ENCODE peak calls at places on chromosomes 11 and 22, in four cellular contexts. U, O, Y and S are unnamed samples.

GRCh38 chr11:19953909-19954308 is 206.4 kb downstream of the DBX1 start:
- DNase-seq in U (peak; percentile 46), O (peak; percentile 75), Y (no peak), S (no peak)

GRCh38 chr22:29475550-29475949 is 4.5 kb upstream of the NEFH start:
- DNase-seq in U (no peak), O (no peak), Y (no peak), S (no peak)

GRCh38 chr11:60835472-60835871 is 6.4 kb upstream of the CCDC86 start:
- DNase-seq in U (no peak), O (no peak), Y (no peak), S (no peak)

GRCh38 chr11:117071344-117071787 is 26.9 kb downstream of the SIK3 start:
- DNase-seq in U (peak; percentile 20), O (peak; percentile 27), Y (no peak), S (peak; percentile 68)

GRCh38 chr11:35511666-35512065 is 13.8 kb downstream of the PAMR1 start:
- DNase-seq in U (no peak), O (no peak), Y (no peak), S (no peak)

GRCh38 chr11:128783513-128783912 is 83.6 kb downstream of the KCNJ1 start:
- DNase-seq in U (no peak), O (no peak), Y (no peak), S (no peak)

GRCh38 chr22:29704528-29705285 is 15.1 kb upstream of the CABP7 start:
- DNase-seq in U (peak; percentile 50), O (no peak), Y (no peak), S (no peak)

GRCh38 chr11:127806486-127806885 is 780.9 kb downstream of the ETS1 start:
- DNase-seq in U (no peak), O (no peak), Y (no peak), S (no peak)

GRCh38 chr11:64930346-64930745 is 5.3 kb downstream of the GPHA2 start:
- DNase-seq in U (no peak), O (no peak), Y (no peak), S (no peak)

GRCh38 chr11:119702261-119702591 is 26.8 kb downstream of the NECTIN1 start:
- DNase-seq in U (no peak), O (no peak), Y (no peak), S (no peak)

DNA sequence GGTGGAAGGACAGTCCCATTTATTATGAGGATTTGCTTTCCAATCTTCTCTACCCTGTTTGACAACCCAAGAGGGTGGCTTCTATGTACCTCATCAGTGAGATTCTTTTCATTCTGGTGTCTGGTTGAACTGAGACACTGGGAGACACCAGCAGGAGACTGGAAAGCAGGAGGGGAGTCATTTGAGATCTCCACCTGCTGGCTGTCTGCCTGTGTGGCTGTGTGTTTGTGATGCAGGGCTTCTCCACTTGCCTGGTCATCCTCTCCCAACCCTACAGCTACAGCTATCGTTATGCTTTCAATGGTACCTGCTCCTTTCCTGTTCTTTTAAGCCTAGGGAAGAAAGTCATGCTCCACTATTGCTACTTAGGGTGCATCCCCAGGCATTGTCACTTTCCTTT is 48.6 kb downstream of the MRGPRX1 start:
- DNase-seq in U (no peak), O (no peak), Y (no peak), S (no peak)
- TF ChIP-seq CTCF in U (no peak), O (no peak), Y (no peak), S (no peak)

GRCh38 chr11:75151346-75152047 is 590 bp downstream of the SLCO2B1 start:
- DNase-seq in U (peak; percentile 67), O (no peak), Y (no peak), S (no peak)
- H3K4me3 ChIP-seq in U (peak overlapping the region; percentile 15), O (no peak overlapping the region), Y (peak overlapping the region; percentile 54), S (no peak overlapping the region)

DNA sequence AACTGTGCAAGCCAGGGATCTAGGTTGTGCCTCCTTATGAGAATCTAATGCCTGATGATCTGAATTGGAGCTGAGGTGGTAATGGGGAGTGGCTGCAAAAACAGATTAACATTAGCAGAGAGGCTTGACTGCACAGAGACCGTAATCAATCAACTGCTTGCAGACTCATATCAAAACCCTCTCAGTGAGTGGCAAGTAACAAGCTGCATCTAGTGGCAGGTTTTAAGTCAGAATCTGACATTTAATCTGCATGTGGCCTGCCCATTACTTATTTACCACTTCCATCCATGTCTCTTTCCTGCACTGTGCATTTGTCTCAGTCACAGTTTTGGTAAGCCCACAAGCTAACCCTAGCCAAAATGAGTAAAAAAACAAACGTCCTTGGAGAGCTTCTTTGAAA is 11.2 kb downstream of the C11orf58 start:
- DNase-seq in U (no peak), O (no peak), Y (no peak), S (no peak)
- H3K36me3 ChIP-seq in U (peaks cover 36% of the 10 kb centered on the region), O (peaks cover 91% of the 10 kb centered on the region), Y (peaks cover 100% of the 10 kb centered on the region), S (no peaks in the 10 kb centered on the region)

DNA sequence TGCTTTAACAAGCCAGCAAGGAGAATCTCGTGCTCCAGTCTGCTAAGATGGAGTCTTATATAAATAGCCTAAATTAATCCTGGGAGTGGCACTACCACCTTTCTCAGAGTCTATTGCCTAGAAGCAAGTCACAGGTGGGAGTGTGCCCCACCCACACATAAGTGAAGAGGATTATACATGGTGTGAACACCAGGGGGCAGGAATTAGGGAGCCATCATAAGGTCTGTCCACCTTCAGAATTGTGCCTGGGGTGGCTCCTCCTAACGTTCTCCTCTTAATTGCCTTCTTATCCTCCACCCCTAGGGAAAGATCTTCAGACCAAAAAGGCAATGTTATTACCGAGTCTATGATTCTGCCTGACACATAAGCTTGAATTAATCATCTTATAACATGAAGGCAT is 276.8 kb upstream of the SESN3 start:
- DNase-seq in U (no peak), O (no peak), Y (no peak), S (no peak)
- TF ChIP-seq CTCF in U (no peak), O (peak; percentile 4), Y (no peak), S (no peak)

GRCh38 chr11:110713469-110713776 is 1.2 kb upstream of the ARHGAP20 start:
- DNase-seq in U (no peak), O (no peak), Y (no peak), S (no peak)
- H3K4me3 ChIP-seq in U (no peak overlapping the region), O (no peak overlapping the region), Y (peak overlapping the region; percentile 73), S (peak overlapping the region; percentile 66)

GRCh38 chr11:126265801-126266200 is 2.9 kb downstream of the SRPRA start:
- DNase-seq in U (no peak), O (no peak), Y (no peak), S (no peak)
- H3K36me3 ChIP-seq in U (peaks cover 44% of the 10 kb centered on the region), O (peaks cover 63% of the 10 kb centered on the region), Y (peaks cover 68% of the 10 kb centered on the region), S (peaks cover 66% of the 10 kb centered on the region)

GRCh38 chr11:11789735-11790369 is 51.9 kb upstream of the USP47 start:
- DNase-seq in U (no peak), O (peak; percentile 26), Y (no peak), S (no peak)

GRCh38 chr11:11787305-11788066 is 54.3 kb upstream of the USP47 start:
- DNase-seq in U (peak; percentile 74), O (peak; percentile 74), Y (peak; percentile 66), S (peak; percentile 58)

GRCh38 chr11:11788067-11788710 is 53.6 kb upstream of the USP47 start:
- DNase-seq in U (no peak), O (no peak), Y (no peak), S (no peak)

GRCh38 chr11:11786234-11786633 is 55.5 kb upstream of the USP47 start:
- DNase-seq in U (no peak), O (no peak), Y (no peak), S (no peak)

GRCh38 chr11:11786771-11787170 is 55.0 kb upstream of the USP47 start:
- DNase-seq in U (no peak), O (peak; percentile 15), Y (no peak), S (no peak)
- TF ChIP-seq CTCF in U (no peak), O (peak; percentile 64), Y (peak; percentile 42), S (peak; percentile 46)

GRCh38 chr11:2643746-2644145 is 56.0 kb downstream of the KCNQ1OT1 start:
- DNase-seq in U (no peak), O (no peak), Y (no peak), S (no peak)
- H3K4me3 ChIP-seq in U (no peak overlapping the region), O (no peak overlapping the region), Y (no peak overlapping the region), S (no peak overlapping the region)

DNA sequence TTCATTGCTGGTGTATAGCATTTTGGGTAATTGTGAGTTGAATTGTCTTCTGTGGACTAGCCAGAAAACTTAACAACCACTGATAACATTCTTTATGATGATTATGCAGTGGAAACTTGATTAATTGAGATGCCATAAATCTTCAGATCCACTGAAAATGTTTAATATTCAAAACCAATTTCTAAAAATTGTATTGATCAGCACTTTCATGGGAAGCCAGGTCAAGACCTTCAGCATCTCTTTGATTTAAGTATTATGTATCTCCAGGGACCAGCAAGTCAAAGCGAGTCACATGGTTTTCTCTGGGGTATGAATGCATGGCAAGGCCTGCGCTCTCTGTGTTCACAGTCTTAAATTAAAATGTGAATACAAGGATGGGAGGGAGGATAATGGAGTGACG is 596.9 kb downstream of the OPCML start:
- DNase-seq in U (no peak), O (no peak), Y (no peak), S (no peak)
- H3K36me3 ChIP-seq in U (no peaks in the 10 kb centered on the region), O (no peaks in the 10 kb centered on the region), Y (no peaks in the 10 kb centered on the region), S (no peaks in the 10 kb centered on the region)

GRCh38 chr11:3135491-3136440 is 29.3 kb downstream of the OSBPL5 start:
- DNase-seq in U (no peak), O (no peak), Y (peak; percentile 43), S (peak; percentile 11)
- TF ChIP-seq CTCF in U (no peak), O (no peak), Y (no peak), S (no peak)